ENCODE peak calls at places on chromosome 5, in nine cellular contexts. D, P, E, C, S, R, Z, Y and M are unnamed samples.

GRCh38 chr5:10601246-10602030 is 37.6 kb downstream of the ANKRD33B start:
- DNase-seq in D (no peak), P (peak; percentile 100), E (peak; percentile 89), C (peak; percentile 53), S (peak; percentile 67), R (no peak), Z (no peak), Y (no peak), M (no peak)

GRCh38 chr5:59893436-59894227 is at the start of gene PDE4D:
- DNase-seq in D (no peak), P (peak; percentile 32), E (peak; percentile 69), C (no peak), S (peak; percentile 31), R (no peak), Z (peak; percentile 76), Y (no peak), M (no peak)

GRCh38 chr5:75756191-75756590 is 39.0 kb upstream of the POC5 start:
- DNase-seq in D (no peak), P (no peak), E (peak; percentile 20), C (no peak), S (no peak), R (no peak), Z (no peak), Y (no peak), M (no peak)

GRCh38 chr5:164504141-164504772 is 998.8 kb downstream of the MAT2B start:
- DNase-seq in D (no peak), P (peak; percentile 62), E (peak; percentile 53), C (peak; percentile 74), S (no peak), R (peak; percentile 31), Z (peak; percentile 24), Y (no peak), M (peak; percentile 64)

GRCh38 chr5:143011621-143012020 is 241.4 kb downstream of the ARHGAP26 start:
- DNase-seq in D (no peak), P (no peak), E (peak; percentile 49), C (no peak), S (no peak), R (no peak), Z (no peak), Y (peak; percentile 56), M (peak; percentile 67)

GRCh38 chr5:135056316-135057030 is 22.4 kb upstream of the PITX1 start:
- DNase-seq in D (no peak), P (no peak), E (no peak), C (no peak), S (no peak), R (no peak), Z (no peak), Y (no peak), M (no peak)

GRCh38 chr5:21654-22233 is 70.2 kb upstream of the PLEKHG4B start:
- DNase-seq in D (no peak), P (no peak), E (peak; percentile 47), C (peak; percentile 50), S (no peak), R (no peak), Z (no peak), Y (no peak), M (peak; percentile 47)

GRCh38 chr5:81253875-81254274 is 20.8 kb downstream of the CKMT2 start:
- DNase-seq in D (no peak), P (no peak), E (no peak), C (no peak), S (no peak), R (no peak), Z (no peak), Y (no peak), M (no peak)

GRCh38 chr5:157651623-157652376 is 438 bp downstream of the SOX30 start:
- DNase-seq in D (peak; percentile 76), P (no peak), E (peak; percentile 68), C (no peak), S (peak; percentile 11), R (no peak), Z (no peak), Y (no peak), M (no peak)

GRCh38 chr5:61423487-61424157 is 91.6 kb downstream of the ZSWIM6 start:
- DNase-seq in D (no peak), P (no peak), E (no peak), C (no peak), S (no peak), R (no peak), Z (no peak), Y (no peak), M (no peak)

GRCh38 chr5:134258896-134259295 is 33.0 kb upstream of the PPP2CA start:
- DNase-seq in D (no peak), P (no peak), E (no peak), C (no peak), S (no peak), R (no peak), Z (no peak), Y (no peak), M (no peak)

GRCh38 chr5:95284512-95285405 is at the start of gene MCTP1:
- DNase-seq in D (no peak), P (peak; percentile 55), E (peak; percentile 35), C (no peak), S (peak; percentile 6), R (no peak), Z (peak; percentile 50), Y (no peak), M (peak; percentile 52)

GRCh38 chr5:19256036-19256435 is 732.0 kb downstream of the CDH18 start:
- DNase-seq in D (no peak), P (peak; percentile 11), E (no peak), C (peak; percentile 38), S (no peak), R (no peak), Z (no peak), Y (no peak), M (no peak)

GRCh38 chr5:54243483-54244080 is 66.8 kb downstream of the ARL15 start:
- DNase-seq in D (no peak), P (peak; percentile 8), E (peak; percentile 40), C (peak; percentile 65), S (no peak), R (no peak), Z (peak; percentile 12), Y (no peak), M (peak; percentile 48)

GRCh38 chr5:60366489-60366888 is 333.5 kb downstream of the DEPDC1B start:
- DNase-seq in D (no peak), P (no peak), E (no peak), C (no peak), S (no peak), R (no peak), Z (no peak), Y (no peak), M (no peak)

GRCh38 chr5:72101828-72102227 is 5.4 kb upstream of the MAP1B start:
- DNase-seq in D (no peak), P (no peak), E (peak; percentile 16), C (no peak), S (no peak), R (no peak), Z (no peak), Y (no peak), M (no peak)

GRCh38 chr5:151195622-151196021 is 28.3 kb downstream of the CCDC69 start:
- DNase-seq in D (no peak), P (no peak), E (no peak), C (no peak), S (no peak), R (no peak), Z (no peak), Y (peak; percentile 10), M (peak; percentile 75)

GRCh38 chr5:176360894-176361436 is 599 bp downstream of the KIAA1191 start:
- DNase-seq in D (no peak), P (no peak), E (peak; percentile 11), C (no peak), S (no peak), R (no peak), Z (peak; percentile 24), Y (no peak), M (no peak)

GRCh38 chr5:80275347-80275746 is 19.5 kb upstream of the SERINC5 start:
- DNase-seq in D (no peak), P (peak; percentile 32), E (no peak), C (peak; percentile 67), S (no peak), R (no peak), Z (no peak), Y (no peak), M (peak; percentile 63)

GRCh38 chr5:179304466-179304865 is 40.8 kb downstream of the ADAMTS2 start:
- DNase-seq in D (no peak), P (no peak), E (no peak), C (no peak), S (no peak), R (no peak), Z (no peak), Y (no peak), M (no peak)

GRCh38 chr5:37043693-37044092 is 167.1 kb downstream of the NIPBL start:
- DNase-seq in D (no peak), P (peak; percentile 36), E (no peak), C (peak; percentile 11), S (no peak), R (peak; percentile 1), Z (no peak), Y (no peak), M (peak; percentile 29)

GRCh38 chr5:66410056-66410455 is 186.1 kb upstream of the MAST4 start:
- DNase-seq in D (no peak), P (no peak), E (no peak), C (no peak), S (no peak), R (no peak), Z (no peak), Y (no peak), M (no peak)

GRCh38 chr5:138455191-138455930 is 9.9 kb upstream of the EGR1 start:
- DNase-seq in D (no peak), P (no peak), E (no peak), C (no peak), S (no peak), R (no peak), Z (no peak), Y (no peak), M (no peak)

GRCh38 chr5:151295801-151296477 is 7.6 kb downstream of the SLC36A3 start:
- DNase-seq in D (no peak), P (no peak), E (no peak), C (no peak), S (no peak), R (no peak), Z (no peak), Y (no peak), M (peak; percentile 76)

GRCh38 chr5:58794875-58795274 is 212.0 kb downstream of the RAB3C start:
- DNase-seq in D (no peak), P (no peak), E (peak; percentile 18), C (no peak), S (no peak), R (no peak), Z (no peak), Y (no peak), M (no peak)

GRCh38 chr5:177301503-177302165 is 1.9 kb downstream of the RAB24 start:
- DNase-seq in D (no peak), P (peak; percentile 88), E (peak; percentile 89), C (no peak), S (no peak), R (no peak), Z (no peak), Y (no peak), M (no peak)

GRCh38 chr5:179779826-179780225 is 14.0 kb upstream of the LTC4S start:
- DNase-seq in D (no peak), P (no peak), E (no peak), C (no peak), S (no peak), R (no peak), Z (no peak), Y (no peak), M (no peak)

GRCh38 chr5:150905312-150905683 is 518 bp upstream of the ZNF300 start:
- DNase-seq in D (no peak), P (no peak), E (no peak), C (no peak), S (no peak), R (no peak), Z (no peak), Y (no peak), M (no peak)

GRCh38 chr5:148145916-148146315 is 22.4 kb upstream of the SPINK14 start:
- DNase-seq in D (no peak), P (no peak), E (peak; percentile 9), C (no peak), S (no peak), R (peak; percentile 2), Z (no peak), Y (no peak), M (no peak)

GRCh38 chr5:122091942-122092600 is 14.0 kb upstream of the LOX start:
- DNase-seq in D (no peak), P (peak; percentile 3), E (peak; percentile 66), C (no peak), S (no peak), R (no peak), Z (no peak), Y (no peak), M (no peak)

GRCh38 chr5:144236479-144236878 is 65.8 kb downstream of the KCTD16 start:
- DNase-seq in D (no peak), P (no peak), E (no peak), C (no peak), S (no peak), R (no peak), Z (no peak), Y (no peak), M (no peak)